ENCODE peak calls at places on chromosomes 3 and 15, in ten cellular contexts. K, F, N, D, L, U, R, P, H and X are unnamed samples.

GRCh38 chr15:52496776-52497470 is 31.8 kb downstream of the MYO5A start:
- DNase-seq in K (no peak), F (no peak), N (no peak), D (no peak), L (no peak), U (no peak), R (no peak), P (peak; percentile 10), H (no peak), X (no peak)

GRCh38 chr3:15800780-15801179 is 3.0 kb upstream of the ANKRD28 start:
- DNase-seq in K (no peak), F (no peak), N (no peak), D (no peak), L (no peak), U (no peak), R (no peak), P (no peak), H (no peak), X (no peak)

GRCh38 chr15:69887553-69887952 is 210.2 kb downstream of the TLE3 start:
- DNase-seq in K (no peak), F (no peak), N (no peak), D (no peak), L (no peak), U (no peak), R (no peak), P (no peak), H (no peak), X (no peak)

GRCh38 chr3:139180489-139180888 is 135.8 kb upstream of the PRR23C start:
- DNase-seq in K (no peak), F (no peak), N (no peak), D (no peak), L (no peak), U (no peak), R (no peak), P (no peak), H (no peak), X (no peak)

GRCh38 chr3:175590745-175591144 is 731.6 kb downstream of the NAALADL2 start:
- DNase-seq in K (no peak), F (no peak), N (no peak), D (no peak), L (no peak), U (no peak), R (no peak), P (no peak), H (no peak), X (no peak)

GRCh38 chr3:58237940-58238681 is 519 bp downstream of the ABHD6 start:
- DNase-seq in K (peak; percentile 40), F (peak; percentile 68), N (peak; percentile 80), D (peak; percentile 85), L (peak; percentile 72), U (peak; percentile 46), R (no peak), P (peak; percentile 43), H (no peak), X (peak; percentile 16)

GRCh38 chr15:34023932-34024331 is 15.1 kb downstream of the AVEN start:
- DNase-seq in K (no peak), F (no peak), N (no peak), D (no peak), L (no peak), U (no peak), R (no peak), P (no peak), H (no peak), X (no peak)

GRCh38 chr3:183537295-183537730 is 18.2 kb downstream of the KLHL6 start:
- DNase-seq in K (no peak), F (peak; percentile 78), N (peak; percentile 85), D (no peak), L (no peak), U (no peak), R (no peak), P (no peak), H (no peak), X (peak; percentile 72)

GRCh38 chr15:27399236-27399635 is 428.3 kb downstream of the GABRG3 start:
- DNase-seq in K (no peak), F (no peak), N (no peak), D (no peak), L (no peak), U (no peak), R (no peak), P (no peak), H (no peak), X (no peak)

GRCh38 chr15:47717036-47717611 is at the start of gene SEMA6D:
- DNase-seq in K (peak; percentile 95), F (peak; percentile 48), N (peak; percentile 89), D (peak; percentile 75), L (peak; percentile 72), U (peak; percentile 83), R (no peak), P (no peak), H (no peak), X (peak; percentile 88)

GRCh38 chr3:32959370-32959769 is 7.9 kb downstream of the CCR4 start:
- DNase-seq in K (peak; percentile 78), F (no peak), N (no peak), D (no peak), L (no peak), U (no peak), R (no peak), P (no peak), H (no peak), X (no peak)

GRCh38 chr15:48965972-48966371 is 2.3 kb upstream of the SHC4 start:
- DNase-seq in K (no peak), F (no peak), N (no peak), D (no peak), L (no peak), U (no peak), R (peak; percentile 33), P (no peak), H (no peak), X (no peak)

GRCh38 chr15:81531141-81531592 is 157.2 kb upstream of the TMC3 start:
- DNase-seq in K (peak; percentile 54), F (no peak), N (no peak), D (no peak), L (no peak), U (no peak), R (no peak), P (no peak), H (no peak), X (no peak)

GRCh38 chr3:29521751-29522150 is 240.9 kb downstream of the RBMS3 start:
- DNase-seq in K (no peak), F (no peak), N (no peak), D (no peak), L (no peak), U (no peak), R (no peak), P (no peak), H (no peak), X (no peak)

GRCh38 chr3:55538158-55538557 is 51.1 kb upstream of the WNT5A start:
- DNase-seq in K (no peak), F (no peak), N (no peak), D (no peak), L (no peak), U (no peak), R (no peak), P (no peak), H (no peak), X (no peak)

GRCh38 chr3:55543228-55543627 is 56.1 kb upstream of the WNT5A start:
- DNase-seq in K (no peak), F (no peak), N (no peak), D (no peak), L (no peak), U (no peak), R (no peak), P (no peak), H (no peak), X (no peak)

GRCh38 chr3:55541016-55541415 is 53.9 kb upstream of the WNT5A start:
- DNase-seq in K (no peak), F (no peak), N (no peak), D (no peak), L (no peak), U (no peak), R (no peak), P (no peak), H (no peak), X (no peak)

GRCh38 chr3:55541456-55541855 is 54.4 kb upstream of the WNT5A start:
- DNase-seq in K (no peak), F (no peak), N (no peak), D (no peak), L (no peak), U (no peak), R (no peak), P (no peak), H (no peak), X (no peak)

GRCh38 chr3:55540579-55540978 is 53.5 kb upstream of the WNT5A start:
- DNase-seq in K (no peak), F (no peak), N (no peak), D (no peak), L (no peak), U (no peak), R (no peak), P (no peak), H (no peak), X (no peak)
- H3K9me3 ChIP-seq in K (no peaks in the 10 kb centered on the region), F (no peaks in the 10 kb centered on the region), N (no peaks in the 10 kb centered on the region), D (no peaks in the 10 kb centered on the region), L (no peaks in the 10 kb centered on the region), U (no peaks in the 10 kb centered on the region), R (no peaks in the 10 kb centered on the region), P (no peaks in the 10 kb centered on the region), H (no peaks in the 10 kb centered on the region), X (no peaks in the 10 kb centered on the region)

GRCh38 chr3:10725067-10725466 is 91.0 kb upstream of the SLC6A11 start:
- DNase-seq in K (no peak), F (no peak), N (no peak), D (no peak), L (no peak), U (no peak), R (no peak), P (no peak), H (no peak), X (peak; percentile 42)
- TF ChIP-seq CTCF in K (no peak), F (no peak), N (no peak), D (no peak), L (no peak), U (no peak), R (no peak), P (no peak), H (no peak), X (no peak)

GRCh38 chr3:128919988-128920387 is 40.6 kb downstream of the ACAD9 start:
- DNase-seq in K (no peak), F (no peak), N (no peak), D (peak; percentile 7), L (no peak), U (no peak), R (no peak), P (no peak), H (no peak), X (no peak)

GRCh38 chr3:128922804-128923459 is 43.5 kb downstream of the ACAD9 start:
- DNase-seq in K (no peak), F (no peak), N (no peak), D (no peak), L (no peak), U (no peak), R (no peak), P (no peak), H (no peak), X (no peak)

GRCh38 chr3:128929364-128929763 is 49.9 kb downstream of the ACAD9 start:
- DNase-seq in K (no peak), F (no peak), N (no peak), D (no peak), L (no peak), U (no peak), R (no peak), P (no peak), H (no peak), X (no peak)

GRCh38 chr3:128923607-128924385 is 44.4 kb downstream of the ACAD9 start:
- DNase-seq in K (no peak), F (no peak), N (no peak), D (no peak), L (no peak), U (no peak), R (no peak), P (no peak), H (no peak), X (peak; percentile 5)
- H3K9me3 ChIP-seq in K (no peaks in the 10 kb centered on the region), F (no peaks in the 10 kb centered on the region), N (peaks cover 6% of the 10 kb centered on the region), D (no peaks in the 10 kb centered on the region), L (peaks cover 6% of the 10 kb centered on the region), U (no peaks in the 10 kb centered on the region), R (peaks cover 4% of the 10 kb centered on the region), P (peaks cover 33% of the 10 kb centered on the region), H (peaks cover 2% of the 10 kb centered on the region), X (no peaks in the 10 kb centered on the region)

GRCh38 chr3:50591196-50591741 is 20.3 kb downstream of the CISH start:
- DNase-seq in K (no peak), F (no peak), N (peak; percentile 36), D (no peak), L (no peak), U (no peak), R (no peak), P (no peak), H (no peak), X (no peak)
- TF ChIP-seq CTCF in K (no peak), F (no peak), N (no peak), D (no peak), L (no peak), U (no peak), R (no peak), P (no peak), H (no peak), X (no peak)